ENCODE peak calls at places on chromosomes 11 and 22, in four cellular contexts. One of them, this sample, is unnamed.
A peak's percentile ranks its signal among the peaks of the same experiment; 100 is the strongest.

GRCh38 chr11:112877561-112877960 is 83.7 kb upstream of the NCAM1 start:
- DNase-seq in upper lobe of right lung: no peak
- DNase-seq in HCT116: no peak
- DNase-seq in mesendoderm: peak; percentile 19
- DNase-seq in this sample: no peak

GRCh38 chr11:35050596-35050995 is 88.4 kb upstream of the CD44 start:
- DNase-seq in upper lobe of right lung: no peak
- DNase-seq in HCT116: no peak
- DNase-seq in mesendoderm: no peak
- DNase-seq in this sample: no peak

GRCh38 chr11:3169235-3169951 is 4.3 kb upstream of the OSBPL5 start:
- DNase-seq in upper lobe of right lung: peak; percentile 73
- DNase-seq in HCT116: peak; percentile 21
- DNase-seq in mesendoderm: peak; percentile 66
- DNase-seq in this sample: no peak

GRCh38 chr11:121996574-121996973 is 119.4 kb downstream of the BLID start:
- DNase-seq in upper lobe of right lung: no peak
- DNase-seq in HCT116: no peak
- DNase-seq in mesendoderm: no peak
- DNase-seq in this sample: no peak

GRCh38 chr11:102462610-102463009 is 10.0 kb upstream of the TMEM123 start:
- DNase-seq in upper lobe of right lung: no peak
- DNase-seq in HCT116: no peak
- DNase-seq in mesendoderm: no peak
- DNase-seq in this sample: no peak

GRCh38 chr22:44362249-44363040 is 49.7 kb upstream of the SHISAL1 start:
- DNase-seq in upper lobe of right lung: peak; percentile 9
- DNase-seq in HCT116: no peak
- DNase-seq in mesendoderm: no peak
- DNase-seq in this sample: no peak

GRCh38 chr22:26852176-26852575 is 194.8 kb downstream of the MIAT start:
- DNase-seq in upper lobe of right lung: no peak
- DNase-seq in HCT116: no peak
- DNase-seq in mesendoderm: peak; percentile 75
- DNase-seq in this sample: no peak

GRCh38 chr11:44680982-44681597 is 45.7 kb upstream of the TSPAN18 start:
- DNase-seq in upper lobe of right lung: no peak
- DNase-seq in HCT116: no peak
- DNase-seq in mesendoderm: peak; percentile 18
- DNase-seq in this sample: no peak

GRCh38 chr22:21816787-21817496 is 50.5 kb downstream of the MAPK1 start:
- DNase-seq in upper lobe of right lung: no peak
- DNase-seq in HCT116: no peak
- DNase-seq in mesendoderm: peak; percentile 71
- DNase-seq in this sample: peak; percentile 61

GRCh38 chr22:33896801-33897620 is 23.3 kb downstream of the LARGE1 start:
- DNase-seq in upper lobe of right lung: no peak
- DNase-seq in HCT116: no peak
- DNase-seq in mesendoderm: peak; percentile 67
- DNase-seq in this sample: peak; percentile 60

GRCh38 chr11:67628710-67629385 is 889 bp downstream of the NUDT8 start:
- DNase-seq in upper lobe of right lung: peak; percentile 66
- DNase-seq in HCT116: no peak
- DNase-seq in mesendoderm: peak; percentile 65
- DNase-seq in this sample: no peak

DNA sequence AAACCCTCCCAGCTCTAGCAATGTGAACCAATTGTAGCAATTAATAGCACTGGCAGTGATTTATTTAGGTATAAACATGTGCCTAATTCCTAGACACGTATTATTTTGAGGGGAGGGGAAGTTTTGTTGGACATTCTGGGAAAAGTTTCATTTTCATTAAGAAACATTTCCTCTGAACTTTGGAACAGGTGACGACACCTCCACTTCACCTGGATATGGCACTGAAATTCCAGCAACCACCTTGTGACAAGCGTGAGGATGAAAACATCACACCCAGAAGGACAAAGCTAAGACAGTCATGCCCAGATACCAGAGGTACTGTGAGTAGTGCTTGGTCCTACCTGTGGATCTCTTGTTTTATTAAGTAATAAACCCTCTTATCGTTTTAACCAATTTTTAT is 679.6 kb upstream of the KIRREL3 start:
- DNase-seq in upper lobe of right lung: no peak
- DNase-seq in HCT116: no peak
- DNase-seq in mesendoderm: no peak
- DNase-seq in this sample: no peak
- H3K4me3 ChIP-seq in upper lobe of right lung: no peak overlapping the region
- H3K4me3 ChIP-seq in HCT116: no peak overlapping the region
- H3K4me3 ChIP-seq in mesendoderm: no peak overlapping the region
- H3K4me3 ChIP-seq in this sample: no peak overlapping the region

GRCh38 chr11:117929568-117930207 is 486 bp upstream of the TMPRSS13 start:
- DNase-seq in upper lobe of right lung: no peak
- DNase-seq in HCT116: no peak
- DNase-seq in mesendoderm: peak; percentile 37
- DNase-seq in this sample: no peak
- H3K4me3 ChIP-seq in upper lobe of right lung: peak overlapping the region; percentile 40
- H3K4me3 ChIP-seq in HCT116: no peak overlapping the region
- H3K4me3 ChIP-seq in mesendoderm: no peak overlapping the region
- H3K4me3 ChIP-seq in this sample: no peak overlapping the region

GRCh38 chr11:132058211-132058772 is 687.9 kb downstream of the NTM start:
- DNase-seq in upper lobe of right lung: no peak
- DNase-seq in HCT116: no peak
- DNase-seq in mesendoderm: peak; percentile 85
- DNase-seq in this sample: no peak
- H3K4me3 ChIP-seq in upper lobe of right lung: no peak overlapping the region
- H3K4me3 ChIP-seq in HCT116: no peak overlapping the region
- H3K4me3 ChIP-seq in mesendoderm: no peak overlapping the region
- H3K4me3 ChIP-seq in this sample: no peak overlapping the region

DNA sequence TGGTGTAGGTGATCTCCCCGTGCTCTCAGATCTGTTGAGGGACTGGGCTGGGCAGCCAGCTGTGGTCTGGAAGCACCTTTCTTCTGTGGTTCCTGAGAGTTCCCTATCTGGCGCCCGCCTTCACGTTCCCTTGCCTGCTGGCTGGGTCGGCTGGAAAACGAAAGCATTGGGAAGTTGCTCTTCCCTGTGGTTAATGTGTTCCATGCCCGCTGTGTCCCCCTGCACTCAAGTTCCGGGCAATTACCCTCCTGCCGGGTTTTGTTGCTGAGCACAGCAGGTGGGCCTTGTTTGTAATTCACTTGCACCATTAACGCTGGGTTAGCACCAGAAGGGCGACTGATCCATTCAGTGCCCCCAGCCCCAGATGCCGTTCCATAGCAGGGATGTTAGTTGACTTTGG is 134.1 kb downstream of the GRIK4 start:
- DNase-seq in upper lobe of right lung: peak; percentile 48
- DNase-seq in HCT116: no peak
- DNase-seq in mesendoderm: peak; percentile 83
- DNase-seq in this sample: no peak
- H3K4me3 ChIP-seq in upper lobe of right lung: no peak overlapping the region
- H3K4me3 ChIP-seq in HCT116: no peak overlapping the region
- H3K4me3 ChIP-seq in mesendoderm: no peak overlapping the region
- H3K4me3 ChIP-seq in this sample: no peak overlapping the region

GRCh38 chr22:24008381-24009226 is 2.5 kb upstream of the CABIN1 start:
- DNase-seq in upper lobe of right lung: no peak
- DNase-seq in HCT116: no peak
- DNase-seq in mesendoderm: no peak
- DNase-seq in this sample: no peak
- H3K4me3 ChIP-seq in upper lobe of right lung: no peak overlapping the region
- H3K4me3 ChIP-seq in HCT116: no peak overlapping the region
- H3K4me3 ChIP-seq in mesendoderm: no peak overlapping the region
- H3K4me3 ChIP-seq in this sample: no peak overlapping the region

DNA sequence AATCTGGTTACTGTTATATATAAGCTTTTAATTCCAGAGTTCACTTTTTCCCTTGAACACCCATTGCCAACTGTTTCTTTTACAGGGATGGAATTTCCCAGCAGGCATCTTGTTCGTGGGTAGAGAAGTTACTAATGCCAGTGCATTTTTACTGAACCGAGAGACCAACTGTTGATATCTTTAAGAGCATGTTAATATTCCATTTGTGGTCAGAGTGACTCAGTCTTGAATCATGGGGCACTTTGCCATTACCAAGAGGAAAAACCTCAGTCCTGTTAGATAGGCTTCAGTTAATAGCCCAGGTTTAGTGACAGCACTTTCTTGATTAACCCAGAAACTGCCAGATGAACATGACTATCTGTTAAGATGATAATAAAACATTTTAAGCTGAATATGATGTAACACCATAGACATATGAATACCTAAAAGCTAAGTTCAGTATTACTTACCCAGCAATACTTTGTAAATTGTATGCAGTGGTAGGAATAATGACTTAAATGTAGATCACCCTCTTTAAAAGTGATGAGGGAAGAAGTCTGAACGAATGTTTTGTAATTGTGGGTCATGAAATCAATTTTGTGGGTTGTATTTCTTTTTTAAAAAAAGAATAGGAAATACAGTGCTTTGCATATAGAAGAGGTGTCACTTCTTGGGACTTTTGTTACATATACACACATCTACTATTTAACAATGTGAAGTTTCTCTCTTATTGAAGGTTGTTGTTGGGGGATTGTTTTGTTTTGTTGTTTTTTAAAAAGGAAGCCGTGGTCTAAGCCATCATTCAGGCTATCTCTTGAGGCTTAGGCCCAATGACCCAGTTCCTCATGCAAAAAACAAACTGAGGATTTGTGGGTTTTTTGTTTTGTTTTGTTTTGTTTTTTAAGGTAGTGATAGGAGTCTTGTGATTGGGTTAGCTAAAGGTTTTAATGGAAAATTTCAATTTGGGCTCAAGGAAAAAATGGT is 79.2 kb upstream of the GRIK4 start:
- DNase-seq in upper lobe of right lung: no peak
- DNase-seq in HCT116: peak; percentile 97
- DNase-seq in mesendoderm: peak; percentile 1
- DNase-seq in this sample: no peak
- H3K4me3 ChIP-seq in upper lobe of right lung: no peak overlapping the region
- H3K4me3 ChIP-seq in HCT116: peak overlapping the region; percentile 18
- H3K4me3 ChIP-seq in mesendoderm: no peak overlapping the region
- H3K4me3 ChIP-seq in this sample: no peak overlapping the region

GRCh38 chr11:60951909-60952741 is at the start of gene SLC15A3:
- DNase-seq in upper lobe of right lung: peak; percentile 88
- DNase-seq in HCT116: no peak
- DNase-seq in mesendoderm: peak; percentile 76
- DNase-seq in this sample: peak; percentile 87
- H3K4me3 ChIP-seq in upper lobe of right lung: peak within 1 kb of the TSS; percentile 62
- H3K4me3 ChIP-seq in HCT116: no peak within 1 kb of the TSS
- H3K4me3 ChIP-seq in mesendoderm: peak within 1 kb of the TSS; percentile 24
- H3K4me3 ChIP-seq in this sample: peak within 1 kb of the TSS; percentile 88

DNA sequence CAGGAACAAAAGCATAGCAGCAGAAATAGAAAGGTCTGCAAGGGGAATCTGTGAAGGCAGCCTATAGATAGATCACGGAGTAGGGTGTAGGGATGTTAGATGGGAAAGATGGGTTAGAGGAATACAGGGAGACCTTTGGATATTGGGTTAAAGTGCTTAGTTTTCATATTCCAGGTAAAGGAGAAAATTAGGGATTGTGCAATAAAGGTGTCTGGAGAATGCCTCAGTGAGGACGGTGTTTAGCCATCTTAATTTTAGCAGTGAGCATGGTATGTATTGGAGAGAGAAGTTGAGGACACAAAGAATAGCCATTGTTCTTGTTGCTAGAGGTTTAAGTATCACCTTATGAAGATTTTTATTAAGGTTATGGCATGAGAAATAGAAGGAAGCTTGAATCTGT is 17.7 kb downstream of the GAS2 start:
- DNase-seq in upper lobe of right lung: no peak
- DNase-seq in HCT116: no peak
- DNase-seq in mesendoderm: no peak
- DNase-seq in this sample: no peak
- H3K4me3 ChIP-seq in upper lobe of right lung: no peak overlapping the region
- H3K4me3 ChIP-seq in HCT116: no peak overlapping the region
- H3K4me3 ChIP-seq in mesendoderm: no peak overlapping the region
- H3K4me3 ChIP-seq in this sample: no peak overlapping the region